ENCODE peak calls at places on chromosomes 4 and X, in six cellular contexts. One of them, this sample, is unnamed.

GRCh38 chrX:68732906-68733493 is 85.5 kb downstream of the STARD8 start:
- DNase-seq in psoas muscle: peak; percentile 77
- DNase-seq in astrocyte of the spinal cord: peak; percentile 12
- DNase-seq in HCEC 1CT: peak; percentile 30
- DNase-seq in activated naive CD4-positive, alpha-beta T cell treated with anti-CD3 and anti-CD28 coated beads for 36 hours: peak; percentile 75
- DNase-seq in RPMI8226: peak; percentile 70
- DNase-seq in this sample: peak; percentile 10

GRCh38 chr4:7929530-7929951 is 10.1 kb downstream of the AFAP1 start:
- DNase-seq in psoas muscle: no peak
- DNase-seq in astrocyte of the spinal cord: peak; percentile 58
- DNase-seq in HCEC 1CT: no peak
- DNase-seq in activated naive CD4-positive, alpha-beta T cell treated with anti-CD3 and anti-CD28 coated beads for 36 hours: no peak
- DNase-seq in RPMI8226: no peak
- DNase-seq in this sample: no peak

GRCh38 chr4:168797176-168797575 is 212.9 kb downstream of the CBR4 start:
- DNase-seq in psoas muscle: no peak
- DNase-seq in astrocyte of the spinal cord: peak; percentile 83
- DNase-seq in HCEC 1CT: peak; percentile 89
- DNase-seq in activated naive CD4-positive, alpha-beta T cell treated with anti-CD3 and anti-CD28 coated beads for 36 hours: no peak
- DNase-seq in RPMI8226: no peak
- DNase-seq in this sample: no peak

GRCh38 chrX:28586891-28587635 is at the start of gene IL1RAPL1:
- DNase-seq in psoas muscle: no peak
- DNase-seq in astrocyte of the spinal cord: peak; percentile 75
- DNase-seq in HCEC 1CT: peak; percentile 1
- DNase-seq in activated naive CD4-positive, alpha-beta T cell treated with anti-CD3 and anti-CD28 coated beads for 36 hours: no peak
- DNase-seq in RPMI8226: no peak
- DNase-seq in this sample: no peak

GRCh38 chrX:111168314-111168713 is 72.3 kb downstream of the PAK3 start:
- DNase-seq in psoas muscle: no peak
- DNase-seq in astrocyte of the spinal cord: no peak
- DNase-seq in HCEC 1CT: no peak
- DNase-seq in activated naive CD4-positive, alpha-beta T cell treated with anti-CD3 and anti-CD28 coated beads for 36 hours: peak; percentile 16
- DNase-seq in RPMI8226: no peak
- DNase-seq in this sample: no peak

GRCh38 chr4:11343536-11343935 is 85.2 kb downstream of the HS3ST1 start:
- DNase-seq in psoas muscle: no peak
- DNase-seq in astrocyte of the spinal cord: no peak
- DNase-seq in HCEC 1CT: no peak
- DNase-seq in activated naive CD4-positive, alpha-beta T cell treated with anti-CD3 and anti-CD28 coated beads for 36 hours: no peak
- DNase-seq in RPMI8226: no peak
- DNase-seq in this sample: no peak

GRCh38 chrX:25015486-25016360 is at the start of gene ARX:
- DNase-seq in psoas muscle: peak; percentile 88
- DNase-seq in astrocyte of the spinal cord: peak; percentile 63
- DNase-seq in HCEC 1CT: no peak
- DNase-seq in activated naive CD4-positive, alpha-beta T cell treated with anti-CD3 and anti-CD28 coated beads for 36 hours: peak; percentile 41
- DNase-seq in RPMI8226: no peak
- DNase-seq in this sample: no peak

GRCh38 chrX:30597258-30598012 is 19.9 kb upstream of the TASL start:
- DNase-seq in psoas muscle: no peak
- DNase-seq in astrocyte of the spinal cord: no peak
- DNase-seq in HCEC 1CT: no peak
- DNase-seq in activated naive CD4-positive, alpha-beta T cell treated with anti-CD3 and anti-CD28 coated beads for 36 hours: no peak
- DNase-seq in RPMI8226: no peak
- DNase-seq in this sample: no peak

GRCh38 chr4:2082118-2082517 is 23.0 kb downstream of the NAT8L start:
- DNase-seq in psoas muscle: no peak
- DNase-seq in astrocyte of the spinal cord: no peak
- DNase-seq in HCEC 1CT: no peak
- DNase-seq in activated naive CD4-positive, alpha-beta T cell treated with anti-CD3 and anti-CD28 coated beads for 36 hours: no peak
- DNase-seq in RPMI8226: no peak
- DNase-seq in this sample: no peak

GRCh38 chr4:121183359-121183758 is 19.2 kb upstream of the TNIP3 start:
- DNase-seq in psoas muscle: no peak
- DNase-seq in astrocyte of the spinal cord: no peak
- DNase-seq in HCEC 1CT: no peak
- DNase-seq in activated naive CD4-positive, alpha-beta T cell treated with anti-CD3 and anti-CD28 coated beads for 36 hours: no peak
- DNase-seq in RPMI8226: no peak
- DNase-seq in this sample: no peak

GRCh38 chr4:174538123-174538875 is 16.0 kb upstream of the HPGD start:
- DNase-seq in psoas muscle: no peak
- DNase-seq in astrocyte of the spinal cord: no peak
- DNase-seq in HCEC 1CT: peak; percentile 3
- DNase-seq in activated naive CD4-positive, alpha-beta T cell treated with anti-CD3 and anti-CD28 coated beads for 36 hours: no peak
- DNase-seq in RPMI8226: no peak
- DNase-seq in this sample: no peak

GRCh38 chr4:145732416-145732815 is 52.5 kb downstream of the C4orf51 start:
- DNase-seq in psoas muscle: no peak
- DNase-seq in astrocyte of the spinal cord: no peak
- DNase-seq in HCEC 1CT: no peak
- DNase-seq in activated naive CD4-positive, alpha-beta T cell treated with anti-CD3 and anti-CD28 coated beads for 36 hours: no peak
- DNase-seq in RPMI8226: no peak
- DNase-seq in this sample: no peak

GRCh38 chrX:120512627-120513026 is 43.5 kb upstream of the LAMP2 start:
- DNase-seq in psoas muscle: no peak
- DNase-seq in astrocyte of the spinal cord: no peak
- DNase-seq in HCEC 1CT: no peak
- DNase-seq in activated naive CD4-positive, alpha-beta T cell treated with anti-CD3 and anti-CD28 coated beads for 36 hours: no peak
- DNase-seq in RPMI8226: no peak
- DNase-seq in this sample: no peak